ENCODE peak calls at places on chromosome X, in four cellular contexts. L is HL-60, A is GM12878, S is K562. C is an unnamed sample.

GRCh38 chrX:24260827-24261550 is 52.9 kb downstream of the SUPT20HL2 start:
- DNase-seq in L (peak; percentile 32), A (no peak), S (no peak), C (no peak)

GRCh38 chrX:135707880-135708279 is 5.6 kb upstream of the CT45A1 start:
- DNase-seq in L (no peak), A (no peak), S (peak; percentile 80), C (peak; percentile 13)

GRCh38 chrX:137363559-137363958 is 202.4 kb upstream of the ZIC3 start:
- DNase-seq in L (no peak), A (no peak), S (no peak), C (no peak)

GRCh38 chrX:8607326-8607725 is 124.6 kb downstream of the ANOS1 start:
- DNase-seq in L (no peak), A (no peak), S (no peak), C (no peak)

GRCh38 chrX:131063613-131064012 is 5.5 kb downstream of the ARHGAP36 start:
- DNase-seq in L (no peak), A (no peak), S (peak; percentile 12), C (no peak)

GRCh38 chrX:113392355-113392754 is 551.7 kb upstream of the AMOT start:
- DNase-seq in L (no peak), A (no peak), S (no peak), C (no peak)

GRCh38 chrX:109710181-109710580 is 22.9 kb downstream of the ACSL4 start:
- DNase-seq in L (no peak), A (no peak), S (no peak), C (no peak)

GRCh38 chrX:82230013-82230412 is 1028.1 kb downstream of the SH3BGRL start:
- DNase-seq in L (no peak), A (no peak), S (no peak), C (no peak)

GRCh38 chrX:50691820-50692219 is 122.2 kb downstream of the SHROOM4 start:
- DNase-seq in L (no peak), A (no peak), S (peak; percentile 35), C (peak; percentile 3)

GRCh38 chrX:82208976-82209375 is 1007.1 kb downstream of the SH3BGRL start:
- DNase-seq in L (no peak), A (no peak), S (no peak), C (no peak)

GRCh38 chrX:110578270-110578669 is 217.3 kb downstream of the CHRDL1 start:
- DNase-seq in L (no peak), A (no peak), S (no peak), C (no peak)

GRCh38 chrX:130253916-130254315 is 14.8 kb downstream of the ZNF280C start:
- DNase-seq in L (no peak), A (no peak), S (no peak), C (no peak)

GRCh38 chrX:71533514-71533849 is 578 bp downstream of the OGT start:
- DNase-seq in L (no peak), A (no peak), S (peak; percentile 22), C (no peak)

GRCh38 chrX:102659790-102660757 is 8.8 kb downstream of the GPRASP1 start:
- DNase-seq in L (peak; percentile 10), A (peak; percentile 28), S (peak; percentile 71), C (peak; percentile 27)

GRCh38 chrX:63350551-63350950 is 581 bp downstream of the SPIN4 start:
- DNase-seq in L (no peak), A (peak; percentile 5), S (peak; percentile 11), C (no peak)

GRCh38 chrX:47091149-47091775 is 13.0 kb downstream of the RGN start:
- DNase-seq in L (peak; percentile 5), A (peak; percentile 31), S (no peak), C (no peak)

GRCh38 chrX:20265726-20266681 is 705 bp downstream of the RPS6KA3 start:
- DNase-seq in L (no peak), A (no peak), S (peak; percentile 17), C (no peak)

GRCh38 chrX:152306331-152306730 is 144.8 kb downstream of the GABRA3 start:
- DNase-seq in L (peak; percentile 57), A (no peak), S (no peak), C (no peak)

GRCh38 chrX:20063716-20064351 is 52.9 kb downstream of the MAP7D2 start:
- DNase-seq in L (no peak), A (no peak), S (peak; percentile 13), C (no peak)

GRCh38 chrX:120736989-120737388 is 107.1 kb upstream of the C1GALT1C1 start:
- DNase-seq in L (no peak), A (no peak), S (no peak), C (no peak)

GRCh38 chrX:109475174-109475891 is 6.6 kb downstream of the GUCY2F start:
- DNase-seq in L (no peak), A (no peak), S (peak; percentile 30), C (no peak)

GRCh38 chrX:150365953-150366911 is 3.1 kb downstream of the MAMLD1 start:
- DNase-seq in L (no peak), A (no peak), S (peak; percentile 10), C (no peak)

GRCh38 chrX:16970977-16971376 is 24.5 kb downstream of the REPS2 start:
- DNase-seq in L (no peak), A (no peak), S (no peak), C (no peak)

GRCh38 chrX:124280294-124280902 is 52.1 kb upstream of the TEX13D start:
- DNase-seq in L (no peak), A (no peak), S (peak; percentile 7), C (no peak)

GRCh38 chrX:109855501-109855900 is 122.4 kb upstream of the ACSL4 start:
- DNase-seq in L (no peak), A (no peak), S (no peak), C (no peak)

DNA sequence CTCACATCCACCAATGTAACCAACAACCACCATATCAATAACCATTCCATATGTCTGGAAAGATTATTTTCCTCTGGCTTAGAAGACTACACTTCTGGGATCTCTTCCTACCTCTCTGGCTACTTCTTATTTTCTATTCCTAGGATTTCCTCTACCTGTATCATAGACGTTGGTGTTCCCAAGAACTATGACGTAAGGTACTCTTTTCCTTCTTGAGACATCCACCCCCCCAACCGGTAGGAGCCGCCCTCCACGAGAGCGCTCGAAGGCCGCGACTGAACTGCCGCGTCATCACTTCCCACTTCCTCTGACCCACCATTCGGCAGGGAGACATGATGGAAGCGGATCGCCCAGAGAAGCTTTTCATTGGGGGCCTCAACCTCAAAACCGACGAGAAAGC is at the start of gene RBMXL3:
- DNase-seq in L (no peak), A (no peak), S (peak; percentile 4), C (no peak)
- TF ChIP-seq SPI1 in L (no peak), A (no peak), S (no peak), C (no peak)

DNA sequence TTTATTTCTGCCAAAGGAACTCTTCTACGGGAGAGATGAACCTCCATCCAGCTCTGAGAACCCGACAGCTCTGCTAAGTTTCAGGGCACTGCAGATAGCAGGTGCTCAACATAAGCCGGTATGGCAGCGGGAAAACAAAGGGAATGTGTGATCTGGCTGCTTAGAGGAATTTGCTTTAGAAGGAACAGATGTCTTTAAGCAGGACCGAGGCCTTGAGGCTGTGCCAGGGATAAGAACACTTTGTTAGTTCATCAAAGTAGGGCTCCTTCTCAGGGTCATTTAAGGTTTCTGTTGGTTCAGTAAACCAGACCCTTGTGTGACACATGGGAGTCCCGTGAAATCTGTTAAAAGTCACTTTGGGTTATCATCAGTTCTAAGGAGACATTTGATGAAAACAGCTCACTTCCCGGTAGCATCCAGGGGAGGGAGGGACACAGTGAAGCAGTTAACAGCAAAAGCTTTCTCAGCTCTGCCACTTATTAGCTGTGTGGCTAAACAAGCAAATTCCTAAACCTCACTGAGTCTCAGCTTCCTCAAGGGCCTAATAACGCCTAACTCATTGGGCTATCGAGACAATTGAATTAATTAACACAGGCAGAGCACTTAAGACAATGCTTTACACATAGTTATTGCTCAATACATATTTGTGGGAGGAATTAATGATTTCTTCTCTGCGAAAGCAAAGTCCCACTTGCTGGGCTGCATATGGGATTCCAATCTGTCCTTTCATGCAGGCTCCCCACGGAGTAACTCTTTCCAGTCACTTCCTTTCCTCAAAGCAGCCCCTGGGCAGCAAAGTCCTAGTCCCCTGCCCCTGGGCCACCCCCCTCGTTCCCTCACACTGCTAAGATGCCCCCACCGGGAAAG is 2.9 kb upstream of the FTSJ1 start:
- DNase-seq in L (no peak), A (no peak), S (no peak), C (no peak)
- TF ChIP-seq SPI1 in L (no peak), A (no peak), S (no peak), C (no peak)

GRCh38 chrX:54386314-54386713 is 28.5 kb upstream of the WNK3 start:
- DNase-seq in L (no peak), A (no peak), S (no peak), C (no peak)
- TF ChIP-seq SPI1 in L (no peak), A (no peak), S (no peak), C (no peak)

DNA sequence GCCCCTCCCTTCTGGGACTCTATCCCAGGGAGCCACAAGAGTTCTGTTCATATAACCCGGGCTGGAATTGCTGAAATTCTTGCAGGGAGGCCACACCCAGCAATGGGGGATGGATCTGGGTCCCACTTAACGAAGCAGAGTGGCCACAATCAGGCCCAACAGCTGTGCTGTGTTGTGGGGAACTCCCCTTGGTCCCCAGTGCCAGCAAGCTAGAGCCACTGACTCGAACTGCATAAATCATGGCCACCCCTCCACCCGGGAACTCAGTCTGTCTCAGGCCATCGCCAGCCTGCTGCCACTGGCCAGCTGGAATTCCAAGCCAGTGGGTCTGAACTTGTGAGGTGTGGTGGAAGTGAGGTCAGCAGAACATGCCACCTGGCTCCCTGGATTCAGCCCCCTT is 111.1 kb downstream of the KLF8 start:
- DNase-seq in L (no peak), A (no peak), S (no peak), C (no peak)
- TF ChIP-seq SPI1 in L (no peak), A (no peak), S (no peak), C (no peak)

GRCh38 chrX:53186363-53186762 is 38.6 kb downstream of the KDM5C start:
- DNase-seq in L (no peak), A (no peak), S (no peak), C (no peak)
- TF ChIP-seq SPI1 in L (no peak), A (no peak), S (no peak), C (no peak)

DNA sequence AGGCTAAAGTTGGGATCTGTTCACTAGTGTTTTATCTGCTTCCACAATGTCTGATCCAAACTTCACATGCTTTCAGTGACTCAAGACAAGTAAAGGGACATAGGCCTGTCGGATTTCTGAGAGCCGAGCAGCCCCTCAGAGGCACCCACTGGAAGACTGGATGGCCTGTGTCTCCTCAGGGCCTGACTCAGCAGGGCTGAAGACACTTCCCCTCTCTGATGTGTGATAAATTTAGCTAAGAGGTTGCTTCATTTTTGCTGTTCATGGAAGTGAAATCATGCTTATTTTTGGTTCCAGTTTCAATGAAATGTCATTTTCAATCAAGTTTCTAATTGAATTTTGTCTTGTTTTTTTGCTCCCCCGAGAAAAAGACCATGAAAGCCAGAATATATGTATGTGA is 93.7 kb downstream of the MXRA5 start:
- DNase-seq in L (peak; percentile 15), A (no peak), S (no peak), C (no peak)
- TF ChIP-seq SPI1 in L (no peak), A (peak; percentile 20), S (no peak), C (peak; percentile 17)

DNA sequence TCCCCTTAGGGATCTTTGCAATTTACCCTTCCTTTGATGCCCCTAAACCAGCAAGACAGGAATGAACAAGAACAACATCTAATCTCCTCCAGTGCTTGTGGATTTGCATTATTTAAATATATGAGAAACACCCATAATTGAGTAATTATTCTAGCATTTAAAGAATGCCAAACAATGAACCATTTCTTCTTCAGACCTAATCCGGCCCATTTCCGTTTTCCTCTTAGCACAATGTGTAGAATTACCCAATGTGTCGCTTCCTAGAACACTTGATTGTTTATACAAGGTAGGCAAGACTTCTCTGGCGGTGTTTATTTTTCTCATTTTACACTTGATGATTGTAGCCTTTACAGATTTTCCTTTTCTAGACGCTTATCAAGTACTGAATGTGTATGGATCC is 43.5 kb downstream of the CLDN34 start:
- DNase-seq in L (no peak), A (no peak), S (no peak), C (no peak)
- TF ChIP-seq SPI1 in L (no peak), A (no peak), S (no peak), C (no peak)